ENCODE peak calls at places on chromosomes 5 and 9, in ten cellular contexts. T is fibroblast of lung; H is GM06990; O is CD4-positive, alpha-beta T cell; S is astrocyte of the spinal cord; L is adrenal gland; D is lung; R is Calu3; I is GM20000; C is endodermal cell. N is an unnamed sample.
A peak's percentile ranks its signal among the peaks of the same experiment; 100 is the strongest.

GRCh38 chr5:119328753-119329602 is 26.8 kb upstream of the TNFAIP8 start:
- DNase-seq in T (peak; percentile 81), H (no peak), O (peak; percentile 50), S (peak; percentile 69), L (no peak), D (no peak), R (no peak), I (no peak), C (no peak), N (no peak)

GRCh38 chr5:175658299-175659145 is 651 bp downstream of the HRH2 start:
- DNase-seq in T (no peak), H (no peak), O (no peak), S (no peak), L (no peak), D (no peak), R (no peak), I (no peak), C (peak; percentile 79), N (no peak)

GRCh38 chr9:131845286-131846011 is 105.6 kb upstream of the RAPGEF1 start:
- DNase-seq in T (no peak), H (no peak), O (no peak), S (no peak), L (no peak), D (no peak), R (no peak), I (no peak), C (no peak), N (no peak)

GRCh38 chr9:123120131-123120530 is 86.7 kb downstream of the GPR21 start:
- DNase-seq in T (peak; percentile 36), H (no peak), O (no peak), S (peak; percentile 75), L (no peak), D (no peak), R (no peak), I (no peak), C (no peak), N (no peak)

GRCh38 chr5:83562207-83562606 is 90.7 kb downstream of the VCAN start:
- DNase-seq in T (peak; percentile 41), H (no peak), O (no peak), S (no peak), L (no peak), D (no peak), R (no peak), I (no peak), C (no peak), N (no peak)

GRCh38 chr9:133347985-133348762 is at the start of the genes MED22 and RPL7A:
- DNase-seq in T (peak; percentile 93), H (peak; percentile 86), O (peak; percentile 85), S (peak; percentile 97), L (peak; percentile 94), D (peak; percentile 95), R (peak; percentile 81), I (peak; percentile 96), C (peak; percentile 97), N (peak; percentile 93)

GRCh38 chr9:115717298-115717697 is 436.3 kb upstream of the PAPPA start:
- DNase-seq in T (no peak), H (no peak), O (no peak), S (peak; percentile 26), L (no peak), D (no peak), R (no peak), I (no peak), C (no peak), N (no peak)

GRCh38 chr9:19690128-19690527 is 98.7 kb downstream of the SLC24A2 start:
- DNase-seq in T (peak; percentile 18), H (no peak), O (no peak), S (peak; percentile 2), L (no peak), D (no peak), R (no peak), I (no peak), C (no peak), N (no peak)

GRCh38 chr9:22088372-22089063 is 79.4 kb upstream of the CDKN2B start:
- DNase-seq in T (peak; percentile 54), H (no peak), O (no peak), S (no peak), L (no peak), D (no peak), R (no peak), I (no peak), C (no peak), N (no peak)

GRCh38 chr5:37831821-37832524 is 7.9 kb downstream of the GDNF start:
- DNase-seq in T (peak; percentile 27), H (no peak), O (no peak), S (no peak), L (no peak), D (no peak), R (no peak), I (no peak), C (no peak), N (no peak)

GRCh38 chr5:103354446-103354845 is 95.9 kb downstream of the MACIR start:
- DNase-seq in T (no peak), H (no peak), O (no peak), S (no peak), L (no peak), D (no peak), R (no peak), I (no peak), C (no peak), N (no peak)

GRCh38 chr5:65338606-65339151 is 143.0 kb downstream of the ADAMTS6 start:
- DNase-seq in T (peak; percentile 60), H (no peak), O (no peak), S (peak; percentile 36), L (no peak), D (no peak), R (no peak), I (no peak), C (no peak), N (no peak)

GRCh38 chr5:135434591-135435466 is 12.3 kb downstream of the DCANP1 start:
- DNase-seq in T (peak; percentile 35), H (no peak), O (no peak), S (no peak), L (no peak), D (no peak), R (no peak), I (no peak), C (peak; percentile 37), N (no peak)

GRCh38 chr9:129664664-129665007 is 811 bp upstream of the PRRX2 start:
- DNase-seq in T (no peak), H (no peak), O (no peak), S (no peak), L (no peak), D (no peak), R (no peak), I (no peak), C (peak; percentile 69), N (no peak)

GRCh38 chr5:57724836-57725235 is 242.2 kb upstream of the ACTBL2 start:
- DNase-seq in T (peak; percentile 76), H (no peak), O (no peak), S (no peak), L (no peak), D (no peak), R (no peak), I (no peak), C (no peak), N (no peak)

DNA sequence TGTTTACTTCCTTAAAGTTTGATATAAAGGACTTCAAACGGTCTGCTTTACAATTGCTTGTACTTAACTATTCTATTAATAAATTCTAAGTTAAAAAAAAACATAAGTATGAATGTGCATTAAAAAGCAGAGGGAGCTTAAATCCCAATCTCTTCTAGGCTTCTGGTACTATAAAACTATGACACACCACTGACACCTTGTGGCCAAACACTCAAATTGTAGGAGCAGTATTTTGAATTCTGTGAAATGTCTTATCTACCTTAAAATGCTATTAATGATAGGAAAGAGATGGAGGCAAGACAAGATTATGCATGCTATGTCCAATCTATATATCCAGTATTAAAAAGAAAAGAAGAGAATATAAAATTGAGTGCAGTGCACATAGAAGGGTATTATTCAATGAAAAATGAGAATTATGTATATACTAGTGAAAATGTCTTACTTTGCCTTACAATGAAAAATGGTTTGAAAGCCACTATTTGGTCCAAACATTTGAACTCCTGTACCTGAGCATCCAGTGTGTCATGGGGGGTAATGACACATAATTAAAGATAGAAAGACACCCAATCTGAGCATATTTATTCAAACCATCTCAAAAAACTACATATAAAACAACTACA is 87.6 kb downstream of the ERP44 start:
- DNase-seq in T (peak; percentile 42), H (peak; percentile 36), O (peak; percentile 3), S (peak; percentile 68), L (no peak), D (no peak), R (peak; percentile 13), I (peak; percentile 48), C (peak; percentile 60), N (no peak)
- TF ChIP-seq CTCF in T (peak; percentile 33), H (peak; percentile 53), O (peak; percentile 73), S (peak; percentile 49), L (peak; percentile 62), D (peak; percentile 50), R (peak; percentile 14), I (no peak), C (peak; percentile 93), N (peak; percentile 56)

GRCh38 chr9:88786291-88787054 is 204.8 kb upstream of the S1PR3 start:
- DNase-seq in T (peak; percentile 77), H (no peak), O (no peak), S (no peak), L (peak; percentile 38), D (no peak), R (no peak), I (no peak), C (no peak), N (no peak)
- TF ChIP-seq CTCF in T (no peak), H (no peak), O (no peak), S (no peak), L (no peak), D (no peak), R (no peak), I (no peak), C (no peak), N (no peak)

DNA sequence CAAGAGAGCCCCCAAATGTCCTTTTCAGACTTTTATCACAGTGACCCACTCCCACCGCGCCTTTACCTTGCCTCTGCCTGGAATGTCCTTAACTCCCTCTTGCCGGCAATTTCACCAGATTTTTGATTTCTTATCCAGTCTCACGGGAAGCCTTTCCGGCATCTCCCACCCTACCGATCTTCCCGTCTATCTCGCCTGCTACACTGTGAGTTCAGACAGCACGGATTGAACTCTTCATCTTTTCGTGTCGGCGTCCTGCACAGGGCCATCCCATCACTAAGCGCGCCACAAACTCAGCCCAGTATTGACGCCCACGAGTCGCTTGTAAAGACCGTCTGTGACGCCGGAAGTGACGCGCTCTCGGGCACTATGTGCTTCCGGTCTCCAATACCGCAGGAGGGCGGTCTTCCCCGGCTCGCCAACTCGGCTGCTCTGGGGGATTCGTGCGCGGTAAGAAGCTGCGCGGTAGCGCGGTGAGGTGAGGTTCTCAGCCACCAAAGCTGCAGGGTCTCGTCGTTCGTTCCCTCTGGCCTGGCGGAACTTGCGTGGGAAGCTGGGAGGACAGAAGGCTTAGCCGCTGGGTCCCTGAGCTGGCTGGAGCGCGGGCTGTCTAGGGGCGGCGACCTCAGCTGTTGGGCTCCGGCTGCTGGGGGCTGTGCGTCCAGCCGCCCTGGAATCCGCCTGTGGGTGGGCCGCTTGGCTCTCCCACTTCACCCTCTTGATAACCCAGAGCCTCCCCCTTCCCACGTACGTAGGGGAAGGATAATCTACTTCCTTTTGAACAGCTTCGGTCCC is at the start of gene ZCCHC9:
- DNase-seq in T (peak; percentile 96), H (peak; percentile 91), O (peak; percentile 89), S (peak; percentile 96), L (peak; percentile 94), D (peak; percentile 94), R (peak; percentile 92), I (peak; percentile 87), C (peak; percentile 96), N (peak; percentile 42)
- TF ChIP-seq CTCF in T (no peak), H (peak; percentile 13), O (no peak), S (peak; percentile 16), L (no peak), D (peak; percentile 27), R (no peak), I (no peak), C (peak; percentile 50), N (peak; percentile 10)

GRCh38 chr9:81621111-81621510 is 68.2 kb downstream of the TLE1 start:
- DNase-seq in T (no peak), H (no peak), O (no peak), S (no peak), L (no peak), D (no peak), R (no peak), I (no peak), C (no peak), N (no peak)
- TF ChIP-seq CTCF in T (no peak), H (no peak), O (no peak), S (no peak), L (no peak), D (no peak), R (no peak), I (no peak), C (no peak), N (no peak)

N was measured in D721Med.